ENCODE peak calls at places on chromosomes 12 and 14, in five cellular contexts. One of them, this sample, is unnamed.

GRCh38 chr14:104367811-104368750 is 211.5 kb upstream of the C14orf180 start:
- DNase-seq in A549: no peak
- DNase-seq in K562: no peak
- DNase-seq in GM12878: no peak
- DNase-seq in HepG2: no peak
- DNase-seq in this sample: no peak

GRCh38 chr14:36057452-36058142 is 118.9 kb downstream of the PTCSC3 start:
- DNase-seq in A549: no peak
- DNase-seq in K562: no peak
- DNase-seq in GM12878: no peak
- DNase-seq in HepG2: no peak
- DNase-seq in this sample: no peak

GRCh38 chr12:77995436-77996167 is 164.9 kb downstream of the NAV3 start:
- DNase-seq in A549: no peak
- DNase-seq in K562: no peak
- DNase-seq in GM12878: peak
- DNase-seq in HepG2: no peak
- DNase-seq in this sample: no peak

GRCh38 chr14:67569011-67569650 is 30.9 kb downstream of the PIGH start:
- DNase-seq in A549: no peak
- DNase-seq in K562: no peak
- DNase-seq in GM12878: no peak
- DNase-seq in HepG2: no peak
- DNase-seq in this sample: no peak

GRCh38 chr12:88518863-88519403 is 61.3 kb downstream of the KITLG start:
- DNase-seq in A549: no peak
- DNase-seq in K562: no peak
- DNase-seq in GM12878: no peak
- DNase-seq in HepG2: no peak
- DNase-seq in this sample: no peak

GRCh38 chr12:106957617-106958016 is 1.9 kb downstream of the TMEM263 start:
- DNase-seq in A549: no peak
- DNase-seq in K562: no peak
- DNase-seq in GM12878: no peak
- DNase-seq in HepG2: no peak
- DNase-seq in this sample: no peak

GRCh38 chr12:6056406-6057211 is 67.9 kb downstream of the VWF start:
- DNase-seq in A549: peak
- DNase-seq in K562: peak
- DNase-seq in GM12878: no peak
- DNase-seq in HepG2: peak
- DNase-seq in this sample: peak

GRCh38 chr12:124916370-124917134 is 2.1 kb upstream of the UBC start:
- DNase-seq in A549: peak
- DNase-seq in K562: no peak
- DNase-seq in GM12878: no peak
- DNase-seq in HepG2: peak
- DNase-seq in this sample: no peak

GRCh38 chr12:2868986-2869385 is 8.0 kb downstream of the FOXM1 start:
- DNase-seq in A549: no peak
- DNase-seq in K562: no peak
- DNase-seq in GM12878: no peak
- DNase-seq in HepG2: no peak
- DNase-seq in this sample: no peak

GRCh38 chr12:49944718-49945117 is 5.8 kb upstream of the AQP2 start:
- DNase-seq in A549: no peak
- DNase-seq in K562: no peak
- DNase-seq in GM12878: no peak
- DNase-seq in HepG2: no peak
- DNase-seq in this sample: no peak

GRCh38 chr14:21068521-21069387 is 1.4 kb upstream of the ARHGEF40 start:
- DNase-seq in A549: peak
- DNase-seq in K562: peak
- DNase-seq in GM12878: no peak
- DNase-seq in HepG2: peak
- DNase-seq in this sample: peak

GRCh38 chr12:122048156-122048555 is 26.5 kb downstream of the BCL7A start:
- DNase-seq in A549: no peak
- DNase-seq in K562: no peak
- DNase-seq in GM12878: no peak
- DNase-seq in HepG2: no peak
- DNase-seq in this sample: no peak

GRCh38 chr14:69005432-69006148 is 26.5 kb upstream of the ACTN1 start:
- DNase-seq in A549: peak
- DNase-seq in K562: no peak
- DNase-seq in GM12878: no peak
- DNase-seq in HepG2: peak
- DNase-seq in this sample: no peak

GRCh38 chr12:123513805-123514204 is 19.7 kb downstream of the RILPL1 start:
- DNase-seq in A549: no peak
- DNase-seq in K562: peak
- DNase-seq in GM12878: no peak
- DNase-seq in HepG2: no peak
- DNase-seq in this sample: no peak

GRCh38 chr12:88634008-88634407 is 53.7 kb upstream of the KITLG start:
- DNase-seq in A549: no peak
- DNase-seq in K562: no peak
- DNase-seq in GM12878: no peak
- DNase-seq in HepG2: no peak
- DNase-seq in this sample: no peak

GRCh38 chr14:75982724-75983358 is 1.0 kb upstream of the TGFB3 start:
- DNase-seq in A549: peak
- DNase-seq in K562: no peak
- DNase-seq in GM12878: no peak
- DNase-seq in HepG2: no peak
- DNase-seq in this sample: peak

GRCh38 chr14:33584698-33585097 is 366.2 kb downstream of the EGLN3 start:
- DNase-seq in A549: no peak
- DNase-seq in K562: no peak
- DNase-seq in GM12878: no peak
- DNase-seq in HepG2: no peak
- DNase-seq in this sample: no peak

GRCh38 chr12:26465419-26466097 is 270.2 kb downstream of the SSPN start:
- DNase-seq in A549: peak
- DNase-seq in K562: no peak
- DNase-seq in GM12878: no peak
- DNase-seq in HepG2: no peak
- DNase-seq in this sample: no peak

GRCh38 chr14:104872469-104873341 is 7.6 kb downstream of the CEP170B start:
- DNase-seq in A549: no peak
- DNase-seq in K562: no peak
- DNase-seq in GM12878: no peak
- DNase-seq in HepG2: no peak
- DNase-seq in this sample: peak

GRCh38 chr14:69268223-69268622 is 8.3 kb downstream of the GALNT16 start:
- DNase-seq in A549: no peak
- DNase-seq in K562: no peak
- DNase-seq in GM12878: no peak
- DNase-seq in HepG2: no peak
- DNase-seq in this sample: no peak

GRCh38 chr12:108526482-108527234 is 11.6 kb downstream of the FICD start:
- DNase-seq in A549: no peak
- DNase-seq in K562: no peak
- DNase-seq in GM12878: no peak
- DNase-seq in HepG2: no peak
- DNase-seq in this sample: no peak

GRCh38 chr12:98110516-98110915 is 404.9 kb upstream of the TMPO start:
- DNase-seq in A549: no peak
- DNase-seq in K562: no peak
- DNase-seq in GM12878: no peak
- DNase-seq in HepG2: no peak
- DNase-seq in this sample: no peak

GRCh38 chr12:93857279-93857894 is 180.2 kb downstream of the CRADD start:
- DNase-seq in A549: peak
- DNase-seq in K562: no peak
- DNase-seq in GM12878: no peak
- DNase-seq in HepG2: no peak
- DNase-seq in this sample: no peak

GRCh38 chr12:3976351-3976938 is 103.2 kb upstream of the PARP11 start:
- DNase-seq in A549: no peak
- DNase-seq in K562: no peak
- DNase-seq in GM12878: no peak
- DNase-seq in HepG2: no peak
- DNase-seq in this sample: no peak

GRCh38 chr14:96067985-96068930 is 29.1 kb downstream of the C14orf132 start:
- DNase-seq in A549: no peak
- DNase-seq in K562: no peak
- DNase-seq in GM12878: no peak
- DNase-seq in HepG2: no peak
- DNase-seq in this sample: no peak

GRCh38 chr14:54083549-54084239 is 127.1 kb upstream of the BMP4 start:
- DNase-seq in A549: no peak
- DNase-seq in K562: no peak
- DNase-seq in GM12878: no peak
- DNase-seq in HepG2: peak
- DNase-seq in this sample: no peak

GRCh38 chr12:795305-795704 is 42.9 kb downstream of the WNK1 start:
- DNase-seq in A549: no peak
- DNase-seq in K562: no peak
- DNase-seq in GM12878: no peak
- DNase-seq in HepG2: no peak
- DNase-seq in this sample: no peak

GRCh38 chr12:122148657-122149056 is 25.4 kb downstream of the IL31 start:
- DNase-seq in A549: no peak
- DNase-seq in K562: no peak
- DNase-seq in GM12878: no peak
- DNase-seq in HepG2: no peak
- DNase-seq in this sample: no peak

GRCh38 chr12:106583578-106584103 is 837 bp downstream of the RFX4 start:
- DNase-seq in A549: peak
- DNase-seq in K562: no peak
- DNase-seq in GM12878: no peak
- DNase-seq in HepG2: no peak
- DNase-seq in this sample: peak

GRCh38 chr12:26692417-26692816 is 140.6 kb downstream of the ITPR2 start:
- DNase-seq in A549: no peak
- DNase-seq in K562: no peak
- DNase-seq in GM12878: no peak
- DNase-seq in HepG2: no peak
- DNase-seq in this sample: no peak

GRCh38 chr14:104912053-104912452 is 12.6 kb upstream of the PLD4 start:
- DNase-seq in A549: no peak
- DNase-seq in K562: no peak
- DNase-seq in GM12878: no peak
- DNase-seq in HepG2: no peak
- DNase-seq in this sample: no peak

GRCh38 chr14:105365681-105366080 is 32.7 kb upstream of the TEX22 start:
- DNase-seq in A549: no peak
- DNase-seq in K562: no peak
- DNase-seq in GM12878: no peak
- DNase-seq in HepG2: no peak
- DNase-seq in this sample: no peak

GRCh38 chr12:94143444-94143843 is 4.9 kb upstream of the PLXNC1 start:
- DNase-seq in A549: no peak
- DNase-seq in K562: no peak
- DNase-seq in GM12878: no peak
- DNase-seq in HepG2: no peak
- DNase-seq in this sample: peak

GRCh38 chr14:99508896-99509629 is 27.9 kb downstream of the CCNK start:
- DNase-seq in A549: no peak
- DNase-seq in K562: no peak
- DNase-seq in GM12878: no peak
- DNase-seq in HepG2: no peak
- DNase-seq in this sample: no peak

GRCh38 chr12:3336606-3337311 is 154.2 kb upstream of the PRMT8 start:
- DNase-seq in A549: no peak
- DNase-seq in K562: no peak
- DNase-seq in GM12878: no peak
- DNase-seq in HepG2: peak
- DNase-seq in this sample: no peak

GRCh38 chr12:56601503-56601902 is 28.6 kb downstream of the BAZ2A start:
- DNase-seq in A549: peak
- DNase-seq in K562: peak
- DNase-seq in GM12878: no peak
- DNase-seq in HepG2: no peak
- DNase-seq in this sample: no peak
- TF ChIP-seq KDM1A in A549: no peak
- TF ChIP-seq KDM1A in K562: no peak
- TF ChIP-seq KDM1A in GM12878: no peak
- TF ChIP-seq KDM1A in HepG2: no peak
- TF ChIP-seq KDM1A in this sample: no peak

DNA sequence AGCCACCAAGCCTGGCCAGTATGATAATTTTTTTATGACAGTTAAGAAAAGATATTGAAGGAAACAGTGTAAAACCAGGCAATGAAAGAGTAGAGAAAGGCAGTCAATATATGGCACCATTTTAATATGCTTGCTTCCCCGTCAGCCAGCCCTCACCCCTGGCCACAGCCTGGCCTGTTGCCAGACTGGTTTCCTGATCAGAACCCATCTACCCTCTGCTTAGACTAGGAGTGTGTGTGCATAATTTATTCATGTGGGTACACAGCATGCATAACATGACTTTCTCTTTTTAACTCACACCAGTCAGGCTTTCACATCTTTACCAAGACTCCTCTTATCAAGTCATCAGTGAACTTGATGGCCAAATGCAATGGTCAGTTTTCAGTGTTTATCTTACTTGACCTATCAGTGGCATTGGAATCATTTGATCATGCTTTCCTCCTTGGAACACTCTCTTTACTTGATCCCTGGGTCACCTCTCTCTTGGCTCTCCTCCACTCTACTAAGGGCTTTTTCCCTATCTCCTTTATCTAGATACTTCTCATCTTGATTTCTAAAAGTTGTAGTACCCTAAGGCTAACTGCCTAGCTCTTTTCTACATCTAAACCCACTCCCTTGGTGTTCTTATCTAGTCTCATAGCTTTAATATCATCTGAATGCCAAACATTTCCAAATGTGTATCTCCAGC is 10.0 kb upstream of the GPR19 start:
- DNase-seq in A549: no peak
- DNase-seq in K562: no peak
- DNase-seq in GM12878: no peak
- DNase-seq in HepG2: no peak
- DNase-seq in this sample: no peak
- TF ChIP-seq KDM1A in A549: no peak
- TF ChIP-seq KDM1A in K562: no peak
- TF ChIP-seq KDM1A in GM12878: no peak
- TF ChIP-seq KDM1A in HepG2: no peak
- TF ChIP-seq KDM1A in this sample: no peak

DNA sequence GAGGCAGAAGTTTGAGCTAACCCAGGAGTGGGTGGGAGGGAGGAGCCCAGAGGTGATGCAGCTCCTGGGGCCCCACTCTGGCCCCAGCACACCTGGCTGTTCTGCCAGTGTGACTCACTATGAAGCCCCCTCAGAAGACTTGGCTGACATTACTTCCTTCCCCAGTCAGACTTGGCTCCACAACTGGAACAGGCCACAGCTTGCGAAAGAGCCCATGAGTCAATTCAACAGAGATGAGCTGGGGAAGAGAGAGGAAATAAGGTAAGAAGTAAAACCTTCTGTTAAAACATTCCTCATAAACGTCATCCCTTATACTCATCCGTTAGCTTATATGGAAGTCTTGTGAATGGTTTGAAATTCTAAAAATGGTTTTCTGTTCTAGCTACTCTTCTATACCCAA is 245.9 kb downstream of the ADAMTS20 start:
- DNase-seq in A549: peak
- DNase-seq in K562: no peak
- DNase-seq in GM12878: no peak
- DNase-seq in HepG2: no peak
- DNase-seq in this sample: no peak
- TF ChIP-seq KDM1A in A549: no peak
- TF ChIP-seq KDM1A in K562: no peak
- TF ChIP-seq KDM1A in GM12878: no peak
- TF ChIP-seq KDM1A in HepG2: no peak
- TF ChIP-seq KDM1A in this sample: no peak

GRCh38 chr12:38477341-38478090 is 160.9 kb downstream of the ALG10B start:
- DNase-seq in A549: no peak
- DNase-seq in K562: no peak
- DNase-seq in GM12878: no peak
- DNase-seq in HepG2: no peak
- DNase-seq in this sample: no peak
- TF ChIP-seq KDM1A in A549: no peak
- TF ChIP-seq KDM1A in K562: no peak
- TF ChIP-seq KDM1A in GM12878: no peak
- TF ChIP-seq KDM1A in HepG2: no peak
- TF ChIP-seq KDM1A in this sample: no peak

This sample was measured in H1.